ENCODE peak calls at places on chromosome 2, in nine cellular contexts. U is AG10803; W is CD4-positive, alpha-beta T cell; F is A549; L is GM12865; Q is activated CD4-positive, CD25-positive, alpha-beta regulatory T cell treated with anti-CD3 and anti-CD28 coated beads, Interleukin-2, amount 50 U/mL, for 72 hours; T is H54; E is ELF-1; B is heart right ventricle. C is an unnamed sample.
A peak's percentile ranks its signal among the peaks of the same experiment; 100 is the strongest.

GRCh38 chr2:186592137-186592875 is 2.5 kb downstream of the ITGAV start:
- DNase-seq in E (no peak), W (no peak), B (no peak), U (no peak), F (no peak), L (no peak), Q (no peak), T (no peak), C (no peak)

GRCh38 chr2:195612515-195613495 is 44.2 kb upstream of the SLC39A10 start:
- DNase-seq in U (peak; percentile 77), W (no peak), F (peak; percentile 61), E (peak; percentile 85), L (no peak), B (no peak), Q (no peak), T (peak; percentile 35), C (peak; percentile 71)

GRCh38 chr2:85318222-85319182 is 9.3 kb downstream of the TGOLN2 start:
- DNase-seq in B (no peak), F (no peak), L (peak; percentile 58), T (no peak), W (no peak), E (no peak), U (peak; percentile 84), Q (no peak), C (peak; percentile 57)

GRCh38 chr2:237128026-237128703 is 42.5 kb downstream of the COPS8 start:
- DNase-seq in W (peak; percentile 6), L (no peak), E (peak; percentile 83), U (peak; percentile 97), B (peak; percentile 87), T (peak; percentile 90), F (peak; percentile 92), Q (no peak), C (peak; percentile 100)

GRCh38 chr2:30821960-30822359 is 14.7 kb upstream of the CAPN13 start:
- DNase-seq in B (no peak), F (no peak), E (no peak), U (no peak), L (no peak), T (no peak), W (no peak), Q (no peak), C (no peak)

GRCh38 chr2:16166327-16166981 is 226.1 kb downstream of the MYCN start:
- DNase-seq in E (peak; percentile 60), T (no peak), L (no peak), W (no peak), F (no peak), U (no peak), B (no peak), Q (no peak), C (no peak)

GRCh38 chr2:72757177-72757775 is 68.6 kb downstream of the EXOC6B start:
- DNase-seq in W (no peak), E (peak; percentile 58), B (peak; percentile 55), U (peak; percentile 16), L (no peak), T (no peak), Q (no peak), F (peak; percentile 85), C (peak; percentile 82)

GRCh38 chr2:101299601-101300000 is 8.9 kb downstream of the RNF149 start:
- DNase-seq in W (no peak), L (no peak), U (no peak), T (no peak), B (no peak), F (no peak), E (no peak), Q (no peak), C (no peak)

GRCh38 chr2:205543937-205544702 is 138.2 kb upstream of the NRP2 start:
- DNase-seq in U (peak; percentile 11), E (no peak), L (no peak), T (no peak), W (no peak), Q (no peak), B (no peak), F (no peak), C (no peak)

GRCh38 chr2:241965931-241966412 is 96.4 kb downstream of the RTP5 start:
- DNase-seq in B (peak; percentile 25), T (peak; percentile 82), L (peak; percentile 75), W (peak; percentile 34), E (peak; percentile 79), Q (peak; percentile 41), F (no peak), U (peak; percentile 95), C (peak; percentile 98)

GRCh38 chr2:160406591-160407392 is 86.8 kb downstream of the RBMS1 start:
- DNase-seq in L (peak; percentile 70), U (peak; percentile 81), W (peak; percentile 66), Q (peak; percentile 70), F (peak; percentile 88), E (peak; percentile 69), T (no peak), B (peak; percentile 65), C (peak; percentile 85)

GRCh38 chr2:218230882-218231281 is 13.9 kb downstream of the ARPC2 start:
- DNase-seq in F (peak; percentile 66), U (no peak), T (no peak), L (peak; percentile 56), Q (no peak), E (no peak), B (no peak), W (no peak), C (no peak)

GRCh38 chr2:203330434-203330833 is 2.2 kb downstream of the ABI2 start:
- DNase-seq in F (no peak), Q (no peak), T (no peak), E (no peak), L (no peak), B (no peak), U (peak; percentile 70), W (no peak), C (peak; percentile 73)

GRCh38 chr2:230921806-230922595 is 3.0 kb downstream of the GPR55 start:
- DNase-seq in Q (peak; percentile 23), F (no peak), T (no peak), U (no peak), E (no peak), L (peak; percentile 42), W (no peak), B (no peak), C (no peak)

GRCh38 chr2:68121873-68122679 is 35.6 kb upstream of the PNO1 start:
- DNase-seq in F (peak; percentile 89), E (peak; percentile 85), L (peak; percentile 91), B (peak; percentile 88), W (peak; percentile 75), U (peak; percentile 81), T (peak; percentile 44), Q (peak; percentile 79), C (peak; percentile 89)

GRCh38 chr2:180385601-180386201 is 378.6 kb upstream of the CWC22 start:
- DNase-seq in F (no peak), L (no peak), E (no peak), Q (no peak), U (peak; percentile 92), W (no peak), B (no peak), T (no peak), C (peak; percentile 83)

GRCh38 chr2:237596856-237597679 is 6.5 kb upstream of the RAB17 start:
- DNase-seq in B (no peak), L (no peak), T (no peak), F (no peak), U (no peak), Q (no peak), W (no peak), E (no peak), C (no peak)

GRCh38 chr2:12417811-12418210 is 298.9 kb upstream of the TRIB2 start:
- DNase-seq in L (no peak), F (no peak), W (no peak), B (no peak), T (no peak), Q (no peak), U (no peak), E (no peak), C (peak; percentile 28)

GRCh38 chr2:231099918-231100317 is 24.9 kb downstream of the HTR2B start:
- DNase-seq in U (no peak), E (peak; percentile 25), F (peak; percentile 10), L (peak; percentile 5), T (no peak), W (no peak), Q (no peak), B (no peak), C (no peak)

GRCh38 chr2:236781933-236782788 is 212.5 kb downstream of the ACKR3 start:
- DNase-seq in E (no peak), B (no peak), T (no peak), L (no peak), W (no peak), Q (no peak), U (no peak), F (no peak), C (no peak)

GRCh38 chr2:142033393-142033792 is 97.4 kb downstream of the LRP1B start:
- DNase-seq in F (no peak), U (no peak), E (no peak), Q (no peak), W (no peak), T (no peak), B (no peak), L (no peak), C (no peak)